ENCODE peak calls at places on chromosomes 13 and 19, in five cellular contexts. S, Q, I, C and A are unnamed samples.

GRCh38 chr13:19888799-19889198 is 25.4 kb upstream of the ZMYM5 start:
- DNase-seq in S (no peak), Q (peak; percentile 29), I (peak; percentile 55), C (no peak), A (peak; percentile 54)

GRCh38 chr13:32530841-32531253 is 7.7 kb downstream of the N4BP2L2 start:
- DNase-seq in S (no peak), Q (peak; percentile 64), I (peak; percentile 92), C (no peak), A (peak; percentile 79)

GRCh38 chr13:112912726-112913440 is 56.1 kb upstream of the MCF2L start:
- DNase-seq in S (no peak), Q (peak; percentile 68), I (no peak), C (no peak), A (no peak)

GRCh38 chr19:56973713-56974553 is 133.4 kb upstream of the PEG3 start:
- DNase-seq in S (no peak), Q (no peak), I (no peak), C (no peak), A (no peak)

GRCh38 chr13:98239156-98240076 is 62.3 kb upstream of the RNF113B start:
- DNase-seq in S (no peak), Q (no peak), I (no peak), C (no peak), A (no peak)

GRCh38 chr13:74406439-74406838 is 272.2 kb upstream of the KLF12 start:
- DNase-seq in S (no peak), Q (peak; percentile 45), I (no peak), C (no peak), A (no peak)

GRCh38 chr13:50526771-50527567 is 316.5 kb downstream of the DLEU7 start:
- DNase-seq in S (no peak), Q (no peak), I (no peak), C (no peak), A (no peak)

GRCh38 chr19:53659292-53659691 is 27.5 kb downstream of the DPRX start:
- DNase-seq in S (no peak), Q (no peak), I (peak; percentile 39), C (no peak), A (no peak)

GRCh38 chr13:59367467-59367866 is 796.3 kb downstream of the DIAPH3 start:
- DNase-seq in S (no peak), Q (no peak), I (no peak), C (no peak), A (no peak)

GRCh38 chr13:95676100-95676774 is 702 bp upstream of the DNAJC3 start:
- DNase-seq in S (no peak), Q (peak; percentile 73), I (peak; percentile 59), C (no peak), A (peak; percentile 43)

GRCh38 chr19:54420383-54421168 is 5.3 kb downstream of the TTYH1 start:
- DNase-seq in S (no peak), Q (peak; percentile 88), I (no peak), C (no peak), A (no peak)

GRCh38 chr13:109345433-109345941 is 440.9 kb downstream of the IRS2 start:
- DNase-seq in S (no peak), Q (no peak), I (peak; percentile 68), C (no peak), A (peak; percentile 1)

GRCh38 chr19:52622261-52622660 is 15.9 kb downstream of the ZNF83 start:
- DNase-seq in S (no peak), Q (no peak), I (no peak), C (no peak), A (no peak)

GRCh38 chr13:35765941-35766340 is 289.5 kb upstream of the MAB21L1 start:
- DNase-seq in S (no peak), Q (peak; percentile 73), I (no peak), C (no peak), A (no peak)

GRCh38 chr19:18893573-18894253 is 2.2 kb downstream of the CERS1 start:
- DNase-seq in S (no peak), Q (peak; percentile 93), I (no peak), C (no peak), A (no peak)

GRCh38 chr19:46710687-46711086 is 6.2 kb downstream of the PRKD2 start:
- DNase-seq in S (no peak), Q (peak; percentile 65), I (no peak), C (no peak), A (no peak)

GRCh38 chr13:106010836-106011235 is 524.6 kb downstream of the EFNB2 start:
- DNase-seq in S (no peak), Q (no peak), I (no peak), C (no peak), A (no peak)

GRCh38 chr13:93230466-93230865 is 3.9 kb downstream of the GPC6 start:
- DNase-seq in S (no peak), Q (peak; percentile 66), I (peak; percentile 92), C (no peak), A (peak; percentile 90)

GRCh38 chr19:48844472-48844871 is 8.2 kb upstream of the HSD17B14 start:
- DNase-seq in S (no peak), Q (peak; percentile 84), I (peak; percentile 65), C (no peak), A (peak; percentile 52)

GRCh38 chr13:51806571-51806970 is 2.6 kb upstream of the DHRS12 start:
- DNase-seq in S (no peak), Q (peak; percentile 54), I (peak; percentile 66), C (no peak), A (peak; percentile 46)

GRCh38 chr13:79901336-79901735 is 420.4 kb downstream of the NDFIP2 start:
- DNase-seq in S (no peak), Q (no peak), I (peak; percentile 58), C (no peak), A (no peak)

GRCh38 chr19:45340232-45340898 is at the start of gene KLC3:
- DNase-seq in S (no peak), Q (peak; percentile 83), I (no peak), C (no peak), A (no peak)

GRCh38 chr19:58002384-58003152 is at the start of gene ZNF606:
- DNase-seq in S (peak; percentile 33), Q (peak; percentile 99), I (peak; percentile 89), C (peak; percentile 82), A (peak; percentile 80)

GRCh38 chr13:81770868-81771505 is 1430.1 kb upstream of the SPRY2 start:
- DNase-seq in S (no peak), Q (no peak), I (no peak), C (no peak), A (no peak)
- TF ChIP-seq CTCF in S (no peak), Q (no peak), I (no peak), C (no peak), A (no peak)

GRCh38 chr19:3783660-3784584 is 2.3 kb downstream of the MATK start:
- DNase-seq in S (no peak), Q (peak; percentile 72), I (no peak), C (peak; percentile 49), A (no peak)

GRCh38 chr19:3788991-3789778 is 3.0 kb upstream of the MATK start:
- DNase-seq in S (no peak), Q (peak; percentile 76), I (no peak), C (no peak), A (no peak)

GRCh38 chr19:3784607-3785463 is 1.3 kb downstream of the MATK start:
- DNase-seq in S (no peak), Q (peak; percentile 90), I (no peak), C (peak; percentile 45), A (no peak)

GRCh38 chr19:3785464-3785937 is 680 bp downstream of the MATK start:
- DNase-seq in S (no peak), Q (no peak), I (no peak), C (peak; percentile 34), A (no peak)

GRCh38 chr19:3785938-3786824 is at the start of gene MATK:
- DNase-seq in S (no peak), Q (peak; percentile 81), I (no peak), C (no peak), A (no peak)
- H3K4me3 ChIP-seq in S (peak within 1 kb of the TSS; percentile 50), Q (no peak within 1 kb of the TSS), I (no peak within 1 kb of the TSS), C (peak within 1 kb of the TSS; percentile 37), A (no peak within 1 kb of the TSS)

GRCh38 chr19:28876604-28877123 is 336.3 kb downstream of the UQCRFS1 start:
- DNase-seq in S (no peak), Q (no peak), I (no peak), C (no peak), A (peak; percentile 61)
- TF ChIP-seq CTCF in S (no peak), Q (no peak), I (no peak), C (no peak), A (no peak)

GRCh38 chr19:3060852-3061182 is 1.5 kb downstream of the TLE5 start:
- DNase-seq in S (no peak), Q (no peak), I (no peak), C (no peak), A (no peak)

GRCh38 chr19:3058009-3058820 is 4.1 kb downstream of the TLE5 start:
- DNase-seq in S (no peak), Q (peak; percentile 82), I (no peak), C (no peak), A (no peak)

GRCh38 chr19:3058821-3059314 is 3.4 kb downstream of the TLE5 start:
- DNase-seq in S (no peak), Q (peak; percentile 67), I (no peak), C (no peak), A (no peak)

GRCh38 chr19:3061214-3062161 is 807 bp downstream of the TLE5 start:
- DNase-seq in S (no peak), Q (peak; percentile 95), I (peak; percentile 34), C (no peak), A (no peak)

GRCh38 chr19:3059653-3060052 is 2.6 kb downstream of the TLE5 start:
- DNase-seq in S (no peak), Q (peak; percentile 58), I (no peak), C (no peak), A (no peak)
- H3K4me3 ChIP-seq in S (no peak overlapping the region), Q (no peak overlapping the region), I (no peak overlapping the region), C (no peak overlapping the region), A (no peak overlapping the region)

GRCh38 chr13:30711837-30712236 is 23.5 kb upstream of the ALOX5AP start:
- DNase-seq in S (no peak), Q (no peak), I (no peak), C (no peak), A (no peak)

GRCh38 chr13:30715837-30716236 is 19.5 kb upstream of the ALOX5AP start:
- DNase-seq in S (no peak), Q (no peak), I (no peak), C (no peak), A (no peak)

GRCh38 chr13:30713133-30713532 is 22.2 kb upstream of the ALOX5AP start:
- DNase-seq in S (no peak), Q (no peak), I (no peak), C (no peak), A (no peak)

GRCh38 chr13:30714629-30715028 is 20.7 kb upstream of the ALOX5AP start:
- DNase-seq in S (no peak), Q (no peak), I (no peak), C (no peak), A (no peak)

DNA sequence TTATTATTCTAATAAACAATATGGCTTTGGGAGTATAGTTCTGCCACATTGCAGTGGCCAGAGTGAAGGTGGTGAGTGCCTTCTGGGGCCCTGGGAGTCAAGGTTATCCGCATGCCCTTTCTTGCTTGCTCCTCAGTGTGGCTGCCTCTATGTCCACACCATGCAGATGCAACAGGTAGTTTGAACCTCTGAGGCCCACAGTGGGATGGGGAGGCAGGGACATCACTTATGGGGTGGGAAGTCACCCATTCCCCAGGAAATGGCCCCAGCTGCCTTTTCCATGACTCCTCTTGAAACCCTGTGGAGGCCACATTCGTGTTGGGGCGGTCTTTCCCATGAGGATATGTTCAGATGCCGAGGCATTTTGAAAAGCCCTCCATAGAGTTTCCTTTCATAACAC is 20.0 kb upstream of the ALOX5AP start:
- DNase-seq in S (no peak), Q (no peak), I (no peak), C (no peak), A (no peak)
- TF ChIP-seq CTCF in S (no peak), Q (no peak), I (no peak), C (no peak), A (no peak)